ENCODE peak calls at places on chromosomes 7 and 10, in four cellular contexts. K is tibial nerve, J is gastrocnemius medialis, N is heart left ventricle. H is an unnamed sample.
A peak's percentile ranks its signal among the peaks of the same experiment; 100 is the strongest.

GRCh38 chr10:87603196-87603595 is 56.5 kb upstream of the PAPSS2 start:
- DNase-seq in K (no peak), J (no peak), N (no peak), H (no peak)

GRCh38 chr7:91239171-91239604 is 25.0 kb upstream of the FZD1 start:
- DNase-seq in K (peak; percentile 15), J (no peak), N (no peak), H (no peak)

GRCh38 chr10:63208981-63209380 is 75.9 kb downstream of the NRBF2 start:
- DNase-seq in K (no peak), J (no peak), N (no peak), H (no peak)

GRCh38 chr10:15540729-15541128 is 169.6 kb upstream of the FAM171A1 start:
- DNase-seq in K (no peak), J (no peak), N (no peak), H (no peak)

GRCh38 chr10:97759981-97760345 is 11.8 kb downstream of the SFRP5 start:
- DNase-seq in K (no peak), J (no peak), N (no peak), H (no peak)

GRCh38 chr10:80598084-80598798 is 60.5 kb downstream of the SH2D4B start:
- DNase-seq in K (no peak), J (no peak), N (no peak), H (no peak)

GRCh38 chr7:158573310-158573709 is 14.3 kb downstream of the PTPRN2 start:
- DNase-seq in K (no peak), J (no peak), N (no peak), H (no peak)

GRCh38 chr7:124688991-124689390 is 76.6 kb downstream of the GPR37 start:
- DNase-seq in K (no peak), J (no peak), N (no peak), H (no peak)

GRCh38 chr10:48655426-48656240 is 29.0 kb upstream of the WDFY4 start:
- DNase-seq in K (peak; percentile 26), J (no peak), N (peak; percentile 87), H (peak; percentile 42)

GRCh38 chr10:24008164-24009066 is 200.5 kb upstream of the KIAA1217 start:
- DNase-seq in K (no peak), J (peak; percentile 52), N (peak; percentile 25), H (no peak)

GRCh38 chr7:102279537-102280400 is 6.9 kb upstream of the SH2B2 start:
- DNase-seq in K (no peak), J (no peak), N (no peak), H (peak; percentile 69)

GRCh38 chr10:1199897-1200721 is 143.9 kb downstream of the WDR37 start:
- DNase-seq in K (no peak), J (no peak), N (no peak), H (no peak)

GRCh38 chr10:51301644-51302043 is 227.4 kb downstream of the PRKG1 start:
- DNase-seq in K (no peak), J (no peak), N (peak; percentile 23), H (no peak)

DNA sequence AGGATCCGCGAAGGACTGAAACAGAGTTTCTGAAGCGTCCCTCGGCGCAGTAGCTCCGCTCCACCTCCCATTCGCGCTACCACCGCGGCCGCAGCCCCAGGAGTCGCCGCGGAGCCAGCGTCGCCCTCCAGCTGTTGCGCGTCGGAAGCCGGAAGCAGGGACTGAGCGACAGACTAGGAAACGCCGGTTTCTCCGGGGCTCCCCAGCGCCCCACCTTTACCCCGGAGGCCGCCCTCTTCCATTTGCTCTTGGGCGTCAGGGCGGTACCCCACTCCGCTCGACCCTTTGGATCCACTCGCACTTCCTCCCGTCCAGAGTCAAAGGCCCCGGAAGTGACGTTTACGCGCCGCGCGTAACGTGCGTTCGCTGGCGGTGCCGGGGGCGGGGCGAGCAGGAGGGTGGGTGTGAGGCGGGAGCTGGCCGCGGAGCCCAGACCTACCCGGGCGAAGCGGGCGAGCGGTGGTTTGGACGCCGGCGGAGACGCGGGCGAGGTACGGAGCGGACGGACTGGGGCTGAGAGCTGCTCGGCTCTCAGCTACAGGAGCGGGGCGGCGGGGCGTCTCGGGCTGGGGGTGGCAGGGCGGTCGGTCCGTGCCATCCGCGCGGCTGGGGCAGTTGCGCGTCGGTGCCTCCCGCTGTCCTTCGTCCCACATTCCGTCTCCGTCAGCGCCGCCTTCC is at the start of gene RABGEF1:
- DNase-seq in K (peak; percentile 97), J (peak; percentile 96), N (peak; percentile 99), H (peak; percentile 97)
- TF ChIP-seq POLR2A in K (peak; percentile 91), J (peak; percentile 91), N (peak; percentile 92), H (peak; percentile 95)

GRCh38 chr7:63114371-63114985 is 884.2 kb upstream of the ZNF722 start:
- DNase-seq in K (no peak), J (no peak), N (no peak), H (no peak)

GRCh38 chr7:63112764-63113712 is 885.6 kb upstream of the ZNF722 start:
- DNase-seq in K (no peak), J (no peak), N (no peak), H (no peak)

GRCh38 chr7:63113713-63114285 is 884.9 kb upstream of the ZNF722 start:
- DNase-seq in K (no peak), J (no peak), N (no peak), H (no peak)
- H3K9me3 ChIP-seq in K (peaks cover 51% of the 10 kb centered on the region), J (no peaks in the 10 kb centered on the region), N (no peaks in the 10 kb centered on the region), H (no peaks in the 10 kb centered on the region)

DNA sequence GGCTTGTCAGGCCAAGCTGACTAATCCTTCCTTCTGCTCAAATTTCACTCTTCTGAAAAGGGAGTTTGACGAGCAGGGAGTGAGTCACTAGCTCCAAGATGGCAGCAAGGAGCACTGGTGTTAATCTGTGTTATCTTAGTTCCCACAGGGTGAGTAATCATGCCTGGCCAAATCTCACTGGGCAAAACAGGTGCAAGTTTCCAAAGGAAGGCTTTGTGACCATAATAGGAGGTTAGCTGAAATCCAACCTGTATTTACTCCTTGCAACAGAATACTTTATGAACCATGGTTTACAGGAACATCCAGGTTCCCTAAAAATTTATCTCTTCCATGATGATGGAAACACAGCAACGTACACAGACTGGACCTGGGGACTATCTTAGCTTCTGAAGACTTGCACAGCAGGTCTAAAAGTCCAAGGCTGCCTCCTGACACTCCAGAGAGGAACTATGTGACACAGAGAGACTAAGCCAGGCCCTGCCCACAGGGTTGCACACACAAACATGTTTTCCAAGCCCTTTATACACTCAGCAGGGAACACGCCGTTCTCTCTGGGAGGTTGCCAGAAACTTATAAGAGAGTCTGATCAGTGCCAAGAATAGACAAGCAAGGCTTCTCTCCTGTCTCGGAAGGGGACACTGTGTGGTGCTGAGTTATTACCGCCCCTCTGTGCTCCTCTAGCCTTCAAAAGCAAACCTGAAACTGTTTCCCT is 46.3 kb downstream of the PDK4 start:
- DNase-seq in K (peak; percentile 99), J (peak; percentile 97), N (peak; percentile 95), H (peak; percentile 82)
- TF ChIP-seq POLR2A in K (peak; percentile 83), J (peak; percentile 84), N (peak; percentile 82), H (peak; percentile 21)

DNA sequence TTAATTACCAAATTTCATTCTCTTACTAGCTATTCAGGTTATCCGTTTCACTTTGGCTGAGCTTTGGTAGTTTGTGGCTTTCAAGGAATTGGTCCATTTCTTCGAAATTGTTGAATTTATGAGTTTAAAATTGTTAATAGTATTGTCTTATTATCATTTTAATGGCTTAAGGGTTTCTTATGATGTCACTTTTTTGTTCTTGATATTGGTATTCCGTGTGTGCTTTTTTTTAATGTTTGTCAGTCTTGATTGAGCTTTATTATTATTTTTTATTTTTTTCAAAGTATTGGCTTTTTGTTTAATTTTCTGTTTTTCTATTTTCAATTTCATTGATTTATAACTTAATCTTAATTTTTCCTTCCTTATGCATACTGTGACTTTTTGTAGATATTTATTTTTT is 25.9 kb downstream of the FRG2B start:
- DNase-seq in K (no peak), J (no peak), N (no peak), H (no peak)
- H3K9me3 ChIP-seq in K (no peaks in the 10 kb centered on the region), J (no peaks in the 10 kb centered on the region), N (no peaks in the 10 kb centered on the region), H (no peaks in the 10 kb centered on the region)

GRCh38 chr7:10939237-10939910 is 34.3 kb upstream of the PHF14 start:
- DNase-seq in K (no peak), J (no peak), N (peak; percentile 24), H (no peak)
- TF ChIP-seq POLR2A in K (no peak), J (no peak), N (no peak), H (no peak)

DNA sequence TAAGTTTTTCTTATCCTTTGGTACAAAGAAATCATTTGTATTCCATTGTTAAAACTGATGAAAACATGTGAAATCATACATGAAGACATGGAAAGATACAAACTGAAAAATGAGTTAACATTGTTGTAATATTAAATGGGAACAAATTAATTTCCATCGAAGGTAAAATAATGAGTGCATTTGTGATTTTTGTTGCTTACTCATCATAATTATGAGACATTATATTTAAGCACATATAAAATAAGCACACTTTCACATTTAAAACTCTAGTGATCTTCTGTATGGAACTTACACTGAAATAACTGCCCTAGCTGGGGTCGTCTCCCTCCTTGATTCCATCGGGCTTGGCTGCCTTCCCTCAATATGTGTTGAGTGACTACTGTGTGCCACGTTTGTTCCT is 204.2 kb upstream of the PRPS1L1 start:
- DNase-seq in K (no peak), J (no peak), N (no peak), H (no peak)
- H3K9me3 ChIP-seq in K (no peaks in the 10 kb centered on the region), J (no peaks in the 10 kb centered on the region), N (no peaks in the 10 kb centered on the region), H (no peaks in the 10 kb centered on the region)

DNA sequence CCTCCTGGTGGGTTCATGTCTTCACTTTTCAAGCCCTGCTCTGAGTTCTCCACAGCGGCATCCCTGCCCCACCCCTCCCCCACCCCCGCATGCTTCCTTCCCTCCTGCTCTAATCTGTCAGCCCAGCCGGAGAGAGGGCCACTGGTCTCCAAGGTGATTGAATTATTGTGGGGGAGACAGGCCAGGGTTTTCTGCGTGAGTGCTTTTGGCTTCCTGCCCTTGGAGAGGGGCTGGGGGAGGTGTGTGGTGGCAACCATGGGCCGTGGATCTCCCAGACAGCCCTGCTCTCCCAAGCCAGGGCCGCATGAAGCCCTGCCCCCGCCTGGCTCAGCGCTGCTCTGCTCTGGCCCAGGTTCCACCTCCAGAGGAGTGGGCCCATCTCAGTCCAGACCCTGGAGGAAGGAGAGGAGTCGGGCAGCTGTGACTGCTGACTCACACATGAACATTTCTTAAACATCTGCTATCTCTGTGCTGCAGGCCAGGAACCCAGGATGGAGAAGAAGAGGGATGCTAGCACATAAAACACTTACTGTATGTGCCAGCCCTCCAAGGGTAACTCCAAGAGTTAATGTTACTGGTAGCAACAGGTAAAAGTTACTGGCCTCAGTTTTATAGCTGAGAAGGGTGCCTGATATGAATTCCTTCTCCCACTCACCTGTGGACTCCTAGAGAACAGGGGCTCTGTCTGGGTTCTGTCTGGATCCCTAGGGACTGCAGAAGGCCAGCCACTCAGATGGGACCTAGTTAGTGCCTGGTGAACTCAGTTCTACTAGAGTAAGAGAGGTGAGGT is 110.0 kb downstream of the ZMIZ1 start:
- DNase-seq in K (no peak), J (no peak), N (no peak), H (peak; percentile 79)
- TF ChIP-seq POLR2A in K (no peak), J (no peak), N (no peak), H (no peak)

DNA sequence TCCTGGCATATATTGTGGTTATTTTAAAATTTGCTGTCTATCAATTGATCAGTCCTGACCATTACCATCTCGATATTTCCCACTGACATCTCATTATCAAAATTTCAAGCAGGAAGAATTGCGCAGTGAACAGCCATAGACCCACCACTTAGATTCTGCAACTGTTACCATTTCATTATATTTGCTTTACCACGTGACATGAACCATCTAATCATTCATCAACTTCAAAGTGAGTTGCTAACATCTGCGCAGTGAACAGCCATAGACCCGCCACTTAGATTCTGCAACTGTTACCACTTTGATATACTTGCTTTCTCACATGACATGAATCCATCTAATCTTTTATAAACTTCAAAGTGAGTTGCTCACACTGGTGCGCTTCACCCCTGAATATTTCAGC is 22.4 kb downstream of the FOXL3 start:
- DNase-seq in K (no peak), J (no peak), N (no peak), H (no peak)
- H3K9me3 ChIP-seq in K (peaks cover 40% of the 10 kb centered on the region), J (no peaks in the 10 kb centered on the region), N (no peaks in the 10 kb centered on the region), H (no peaks in the 10 kb centered on the region)